ENCODE peak calls at places on chromosomes 4 and X, in seven cellular contexts. H is HEK293T; R is activated CD8-positive, alpha-beta T cell treated with anti-CD3 and anti-CD28 coated beads, Interleukin-2, amount 10 ng/mL, durations not matched to agents 7 days and 5 days; J is bronchial epithelial cell; M is naive thymus-derived CD4-positive, alpha-beta T cell; O is iris pigment epithelial cell; W is activated naive CD4-positive, alpha-beta T cell. I is an unnamed sample.

GRCh38 chr4:132227349-132228165 is 921.5 kb upstream of the PCDH10 start:
- DNase-seq in H (peak), R (peak), J (peak), M (no peak), O (no peak), W (peak), I (no peak)

GRCh38 chrX:51891821-51892551 is 1.4 kb upstream of the MAGED1 start:
- DNase-seq in H (no peak), R (peak), J (peak), M (no peak), O (peak), W (no peak), I (no peak)

GRCh38 chrX:3191821-3192220 is 150.6 kb downstream of the ARSF start:
- DNase-seq in H (no peak), R (no peak), J (no peak), M (no peak), O (no peak), W (no peak), I (no peak)

GRCh38 chr4:8848507-8849265 is 23.0 kb downstream of the HMX1 start:
- DNase-seq in H (no peak), R (no peak), J (no peak), M (no peak), O (no peak), W (no peak), I (no peak)

GRCh38 chr4:182955411-182955810 is 38.2 kb upstream of the DCTD start:
- DNase-seq in H (no peak), R (no peak), J (no peak), M (no peak), O (peak), W (no peak), I (no peak)

GRCh38 chr4:101846550-101846949 is 56.0 kb downstream of the BANK1 start:
- DNase-seq in H (no peak), R (no peak), J (peak), M (no peak), O (no peak), W (no peak), I (no peak)

GRCh38 chr4:158521490-158522111 is at the start of gene RXFP1:
- DNase-seq in H (no peak), R (no peak), J (no peak), M (no peak), O (no peak), W (no peak), I (no peak)

GRCh38 chr4:81135501-81135900 is 79.5 kb downstream of the PRKG2 start:
- DNase-seq in H (no peak), R (no peak), J (peak), M (no peak), O (peak), W (no peak), I (no peak)

GRCh38 chr4:33737721-33738120 is 2506.6 kb downstream of the ARAP2 start:
- DNase-seq in H (no peak), R (no peak), J (no peak), M (no peak), O (no peak), W (no peak), I (no peak)

GRCh38 chr4:7867701-7868429 is 71.8 kb downstream of the AFAP1 start:
- DNase-seq in H (no peak), R (no peak), J (peak), M (no peak), O (peak), W (no peak), I (no peak)

GRCh38 chr4:53043900-53044650 is 182.0 kb downstream of the RASL11B start:
- DNase-seq in H (no peak), R (no peak), J (peak), M (no peak), O (no peak), W (no peak), I (no peak)

I was measured in stomach.